ENCODE peak calls at places on chromosomes 11 and 22, in eight cellular contexts. G is T47D; R is GM18507; X is choroid plexus epithelial cell; S is posterior vena cava; C is B cell; U is activated T-cell treated with anti-CD3 and anti-CD28 coated beads, Interleukin-2, amount 50 U/mL, for 24 hours; Y is head of caudate nucleus. K is an unnamed sample.
A peak's percentile ranks its signal among the peaks of the same experiment; 100 is the strongest.

GRCh38 chr11:84430661-84431060 is 1144.5 kb upstream of the CCDC90B start:
- DNase-seq in X (no peak), G (peak; percentile 67), R (no peak), Y (no peak), S (peak; percentile 52), C (no peak), U (no peak), K (no peak)

GRCh38 chr22:25485626-25486545 is 78.6 kb upstream of the GRK3 start:
- DNase-seq in R (no peak), U (no peak), Y (no peak), X (no peak), S (no peak), C (no peak), G (no peak), K (peak; percentile 47)

GRCh38 chr22:46381142-46381541 is 45.6 kb downstream of the TRMU start:
- DNase-seq in S (no peak), R (no peak), C (no peak), Y (no peak), G (no peak), X (no peak), U (no peak), K (no peak)

GRCh38 chr22:50529416-50530279 is at the start of gene TYMP:
- DNase-seq in R (no peak), S (peak; percentile 96), C (peak; percentile 95), G (no peak), U (peak; percentile 86), Y (no peak), X (no peak), K (no peak)

GRCh38 chr11:46686886-46687810 is 13.3 kb downstream of the ARHGAP1 start:
- DNase-seq in S (peak; percentile 84), Y (peak; percentile 40), U (no peak), R (no peak), X (peak; percentile 54), G (no peak), C (no peak), K (no peak)

GRCh38 chr11:71192629-71193028 is 59.7 kb downstream of the SHANK2 start:
- DNase-seq in C (no peak), S (no peak), G (no peak), X (no peak), U (no peak), Y (no peak), R (no peak), K (no peak)

GRCh38 chr11:43517518-43517917 is 158.8 kb downstream of the TTC17 start:
- DNase-seq in U (no peak), C (no peak), G (no peak), R (no peak), Y (no peak), S (no peak), X (peak; percentile 49), K (no peak)

GRCh38 chr11:131643171-131643570 is 272.8 kb downstream of the NTM start:
- DNase-seq in C (no peak), S (no peak), G (no peak), X (no peak), U (no peak), Y (no peak), R (no peak), K (no peak)

GRCh38 chr11:12952094-12952493 is 57.0 kb upstream of the RASSF10 start:
- DNase-seq in R (no peak), G (no peak), Y (no peak), U (no peak), C (no peak), S (no peak), X (no peak), K (no peak)

GRCh38 chr11:69648679-69649575 is 8.0 kb downstream of the CCND1 start:
- DNase-seq in C (no peak), Y (no peak), U (no peak), X (no peak), G (no peak), S (peak; percentile 70), R (no peak), K (no peak)

GRCh38 chr11:20599424-20600346 is at the start of gene SLC6A5:
- DNase-seq in C (no peak), R (no peak), Y (no peak), X (peak; percentile 41), G (peak; percentile 89), S (no peak), U (no peak), K (no peak)

GRCh38 chr11:44319552-44320288 is 9.8 kb upstream of the ALX4 start:
- DNase-seq in U (no peak), G (peak; percentile 34), S (peak; percentile 48), C (no peak), X (no peak), R (no peak), Y (no peak), K (no peak)

GRCh38 chr11:64996710-64997380 is at the start of gene BATF2:
- DNase-seq in X (peak; percentile 72), Y (peak; percentile 55), R (peak; percentile 29), G (peak; percentile 86), C (peak; percentile 77), S (peak; percentile 90), U (no peak), K (no peak)

GRCh38 chr22:46149493-46149997 is 781 bp upstream of the PPARA start:
- DNase-seq in U (no peak), R (no peak), S (peak; percentile 86), X (no peak), C (peak; percentile 62), G (peak; percentile 40), Y (peak; percentile 54), K (no peak)

K was measured in GM12878.